ENCODE peak calls at places on chromosome 2, in nine cellular contexts. U is A549, E is fibroblast of lung, K is H9, G is mammary epithelial cell, B is IMR-90, W is neural progenitor cell, V is PC-9, Q is SK-N-SH. Y is an unnamed sample.

GRCh38 chr2:14712091-14712490 is 79.6 kb downstream of the LRATD1 start:
- DNase-seq in E (peak), V (no peak), B (peak), K (no peak), U (no peak), G (no peak), W (no peak), Q (no peak), Y (no peak)

GRCh38 chr2:9160732-9161131 is 45.9 kb upstream of the ASAP2 start:
- DNase-seq in U (no peak), W (peak), E (no peak), Q (no peak), K (peak), G (no peak), V (no peak), B (no peak), Y (no peak)

GRCh38 chr2:152623076-152623740 is 94.1 kb downstream of the PRPF40A start:
- DNase-seq in V (no peak), E (no peak), G (no peak), B (no peak), Q (no peak), U (no peak), K (no peak), W (peak), Y (no peak)

GRCh38 chr2:152550386-152550785 is 166.9 kb downstream of the PRPF40A start:
- DNase-seq in V (no peak), U (no peak), G (no peak), W (no peak), K (no peak), Q (no peak), B (peak), E (no peak), Y (peak)

GRCh38 chr2:219356834-219357233 is 24.3 kb upstream of the RESP18 start:
- DNase-seq in K (no peak), G (no peak), B (no peak), W (no peak), E (no peak), Q (no peak), V (no peak), U (no peak), Y (no peak)

GRCh38 chr2:94871226-94872087 is at the start of gene TEKT4:
- DNase-seq in K (peak), G (no peak), U (no peak), B (no peak), Q (peak), W (no peak), V (peak), E (no peak), Y (peak)

GRCh38 chr2:127193164-127193947 is 26.7 kb downstream of the CYP27C1 start:
- DNase-seq in W (no peak), K (no peak), B (peak), V (no peak), G (no peak), E (no peak), U (no peak), Q (no peak), Y (no peak)

GRCh38 chr2:181985632-181986205 is at the start of gene PPP1R1C:
- DNase-seq in Q (no peak), G (no peak), K (no peak), E (no peak), U (no peak), W (peak), B (no peak), V (no peak), Y (no peak)

GRCh38 chr2:10487144-10488104 is 39.3 kb upstream of the ODC1 start:
- DNase-seq in B (no peak), G (no peak), V (peak), K (no peak), E (no peak), U (no peak), Q (peak), W (no peak), Y (peak)

GRCh38 chr2:171579481-171579880 is 57.2 kb downstream of the CYBRD1 start:
- DNase-seq in V (no peak), U (no peak), E (no peak), W (no peak), G (peak), K (no peak), Q (no peak), B (peak), Y (peak)

GRCh38 chr2:16034151-16034974 is 94.0 kb downstream of the MYCN start:
- DNase-seq in V (no peak), Q (peak), B (no peak), W (peak), U (peak), G (no peak), E (no peak), K (peak), Y (no peak)

GRCh38 chr2:100460904-100461303 is 9.4 kb upstream of the NMS start:
- DNase-seq in G (no peak), U (no peak), E (no peak), B (no peak), Q (no peak), V (no peak), K (no peak), W (no peak), Y (no peak)

GRCh38 chr2:43276517-43276931 is 50.1 kb upstream of the ZFP36L2 start:
- DNase-seq in U (no peak), G (no peak), K (no peak), Q (peak), B (no peak), V (peak), W (no peak), E (no peak), Y (peak)

GRCh38 chr2:69013123-69013836 is at the start of gene ANTXR1:
- DNase-seq in K (peak), U (peak), G (peak), B (peak), E (peak), W (peak), Q (peak), V (peak), Y (peak)

GRCh38 chr2:241949736-241950412 is 80.3 kb downstream of the RTP5 start:
- DNase-seq in E (no peak), K (no peak), G (no peak), W (no peak), B (no peak), V (no peak), U (no peak), Q (no peak), Y (no peak)

GRCh38 chr2:241951920-241952319 is 82.4 kb downstream of the RTP5 start:
- DNase-seq in W (no peak), K (no peak), V (no peak), G (no peak), U (no peak), E (no peak), Q (no peak), B (no peak), Y (no peak)

GRCh38 chr2:241950413-241950863 is 80.9 kb downstream of the RTP5 start:
- DNase-seq in U (no peak), E (no peak), G (no peak), K (no peak), W (no peak), B (no peak), V (no peak), Q (no peak), Y (no peak)

GRCh38 chr2:241948901-241949735 is 79.6 kb downstream of the RTP5 start:
- DNase-seq in U (no peak), E (no peak), W (no peak), V (no peak), Q (no peak), K (no peak), B (no peak), G (no peak), Y (no peak)

GRCh38 chr2:241950878-241951331 is 81.4 kb downstream of the RTP5 start:
- DNase-seq in K (peak), G (peak), B (peak), U (peak), V (peak), W (peak), E (peak), Q (peak), Y (peak)
- TF ChIP-seq CTCF in K (peak), G (peak), B (peak), U (peak), V (peak), W (peak), E (peak), Q (peak), Y (peak)

GRCh38 chr2:211161236-211161635 is 604.8 kb downstream of the CPS1 start:
- DNase-seq in Q (no peak), U (no peak), V (no peak), W (no peak), B (no peak), K (no peak), G (no peak), E (no peak), Y (no peak)

GRCh38 chr2:211157211-211157610 is 600.8 kb downstream of the CPS1 start:
- DNase-seq in B (no peak), Q (no peak), V (no peak), K (no peak), G (no peak), U (no peak), E (peak), W (no peak), Y (peak)

GRCh38 chr2:211159972-211160371 is 603.6 kb downstream of the CPS1 start:
- DNase-seq in G (no peak), E (no peak), U (no peak), V (no peak), K (no peak), B (no peak), Q (no peak), W (no peak), Y (no peak)

GRCh38 chr2:211157856-211158463 is 601.6 kb downstream of the CPS1 start:
- DNase-seq in V (no peak), E (peak), K (peak), Q (peak), B (peak), G (peak), W (peak), U (peak), Y (peak)
- H3K4me2 ChIP-seq in V (no peak), E (no peak), K (no peak), Q (no peak), B (no peak), G (no peak), W (no peak), U (no peak), Y (no peak)

DNA sequence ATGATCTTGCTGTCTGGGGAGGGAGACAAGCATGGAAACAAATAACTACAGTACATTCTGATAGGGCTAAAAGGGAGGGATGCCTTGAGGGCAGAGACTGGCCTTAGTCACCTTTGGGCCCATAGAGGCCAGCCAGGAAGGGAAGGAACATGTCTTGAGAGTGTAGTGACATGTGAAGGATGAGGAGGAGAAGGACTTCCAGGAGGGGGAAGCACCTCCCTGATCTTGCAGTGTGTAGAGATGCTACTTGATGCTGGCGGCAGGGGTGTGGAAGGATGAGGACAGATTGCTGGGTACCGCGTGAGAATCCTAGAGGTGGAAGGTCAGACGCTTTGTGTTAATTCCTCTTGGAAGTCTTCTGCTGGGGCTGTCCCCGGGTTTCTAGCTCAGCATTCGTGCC is 13.1 kb downstream of the TET3 start:
- DNase-seq in E (no peak), U (no peak), B (no peak), G (no peak), V (no peak), K (peak), Q (no peak), W (no peak), Y (no peak)
- TF ChIP-seq CTCF in E (no peak), U (no peak), B (peak), G (no peak), V (no peak), K (peak), Q (no peak), W (peak), Y (no peak)

DNA sequence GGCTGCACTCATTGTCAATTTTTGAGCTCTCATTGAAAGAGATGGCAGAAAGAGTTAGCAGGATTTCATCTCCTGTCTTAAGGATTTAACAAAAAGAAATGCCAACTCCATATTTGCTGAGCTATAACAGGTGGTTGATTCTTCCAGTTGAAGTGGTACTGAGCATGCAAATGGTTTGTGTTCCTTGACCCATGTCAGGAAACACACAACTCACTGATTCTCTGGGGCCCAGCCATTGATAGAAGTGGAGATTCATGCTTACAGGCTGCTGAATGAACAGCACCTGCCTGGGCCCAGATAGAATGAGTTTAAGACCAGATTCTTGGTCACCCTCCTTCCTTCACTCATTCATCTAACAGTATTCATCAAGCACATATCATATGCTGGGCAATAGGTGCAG is 128.9 kb downstream of the CERS6 start:
- DNase-seq in U (no peak), B (no peak), Q (no peak), W (no peak), K (no peak), G (no peak), E (no peak), V (no peak), Y (no peak)
- H3K4me2 ChIP-seq in U (no peak), B (no peak), Q (no peak), W (no peak), K (no peak), G (peak), E (no peak), V (no peak), Y (peak)

Y was measured in PC-3.